ENCODE peak calls at places on chromosomes 4 and X, in five cellular contexts. Q is endothelial cell of umbilical vein, N is mammary epithelial cell, Y is cardiac muscle cell, J is osteoblast. E is an unnamed sample.

GRCh38 chrX:40111868-40112267 is 14.1 kb upstream of the BCOR start:
- DNase-seq in Q (no peak), N (no peak), Y (no peak), J (peak; percentile 70), E (no peak)

GRCh38 chr4:113645771-113646455 is 115.6 kb downstream of the CAMK2D start:
- DNase-seq in Q (peak; percentile 89), N (peak; percentile 68), Y (peak; percentile 68), J (no peak), E (peak; percentile 92)

GRCh38 chr4:48575964-48576363 is 85.9 kb downstream of the ZAR1 start:
- DNase-seq in Q (no peak), N (no peak), Y (peak; percentile 20), J (no peak), E (no peak)

GRCh38 chrX:101460669-101461068 is 24.6 kb upstream of the ARMCX4 start:
- DNase-seq in Q (no peak), N (no peak), Y (no peak), J (no peak), E (no peak)

GRCh38 chrX:86322913-86323312 is 174.7 kb downstream of the DACH2 start:
- DNase-seq in Q (no peak), N (no peak), Y (no peak), J (no peak), E (no peak)

GRCh38 chr4:83329521-83330105 is 5.0 kb downstream of the HPSE start:
- DNase-seq in Q (peak; percentile 63), N (no peak), Y (peak; percentile 76), J (no peak), E (no peak)

GRCh38 chr4:176193898-176194297 is 1.5 kb downstream of the SPATA4 start:
- DNase-seq in Q (peak; percentile 43), N (peak; percentile 95), Y (peak; percentile 21), J (peak; percentile 87), E (peak; percentile 24)

GRCh38 chr4:5955201-5955821 is 62.4 kb upstream of the CRMP1 start:
- DNase-seq in Q (peak; percentile 16), N (no peak), Y (no peak), J (no peak), E (no peak)

GRCh38 chr4:25178838-25179261 is 18.6 kb upstream of the SEPSECS start:
- DNase-seq in Q (no peak), N (no peak), Y (no peak), J (no peak), E (no peak)

DNA sequence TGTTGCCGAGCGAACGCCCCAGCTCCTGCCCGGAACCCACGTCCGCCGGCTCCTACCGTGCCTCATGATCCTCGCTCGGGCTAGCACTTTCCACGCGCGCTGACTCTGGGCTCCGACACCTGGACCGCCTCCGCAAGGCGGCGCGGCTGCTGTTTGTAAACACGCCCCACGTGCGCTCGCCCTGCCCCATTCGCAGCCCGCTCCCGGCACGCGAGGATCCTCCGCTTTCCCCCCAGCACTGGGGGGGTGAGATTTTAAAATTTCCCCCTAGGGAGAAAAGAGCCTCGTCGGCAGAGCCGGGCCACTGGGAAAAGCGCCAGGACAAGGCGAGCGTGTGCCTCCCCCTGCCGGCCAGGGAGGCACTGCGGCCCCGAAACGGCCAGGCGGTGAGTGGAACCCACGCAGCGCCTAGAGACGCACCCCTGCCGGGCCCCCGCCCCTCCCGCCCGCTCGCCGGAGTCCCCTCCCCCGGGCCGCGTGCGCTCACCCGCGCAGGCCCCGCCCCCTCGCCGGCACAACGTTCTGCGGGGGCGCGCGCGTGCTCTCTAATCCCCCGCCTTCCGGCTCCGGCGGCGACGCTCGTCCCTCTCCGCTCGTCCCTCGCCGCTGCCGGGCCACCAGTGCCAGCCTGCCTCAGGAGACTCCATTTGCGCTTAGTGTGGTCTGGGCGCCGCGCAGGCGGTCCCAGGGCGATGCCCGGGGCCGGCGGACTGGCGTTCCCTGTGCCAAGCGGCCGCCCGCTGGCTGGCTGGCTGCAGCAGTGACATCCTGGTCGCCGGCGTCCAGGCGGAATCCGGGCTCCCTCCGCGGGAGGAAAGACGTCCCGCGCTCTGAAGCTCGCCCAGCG is at the start of gene TIGD2:
- DNase-seq in Q (peak; percentile 84), N (peak; percentile 82), Y (peak; percentile 94), J (peak; percentile 98), E (peak; percentile 91)
- H3K27ac ChIP-seq in Q (peak within 1 kb of the TSS; percentile 40), N (peak within 1 kb of the TSS; percentile 77), Y (peak within 1 kb of the TSS; percentile 32), J (peak within 1 kb of the TSS; percentile 52), E (peak within 1 kb of the TSS; percentile 70)

DNA sequence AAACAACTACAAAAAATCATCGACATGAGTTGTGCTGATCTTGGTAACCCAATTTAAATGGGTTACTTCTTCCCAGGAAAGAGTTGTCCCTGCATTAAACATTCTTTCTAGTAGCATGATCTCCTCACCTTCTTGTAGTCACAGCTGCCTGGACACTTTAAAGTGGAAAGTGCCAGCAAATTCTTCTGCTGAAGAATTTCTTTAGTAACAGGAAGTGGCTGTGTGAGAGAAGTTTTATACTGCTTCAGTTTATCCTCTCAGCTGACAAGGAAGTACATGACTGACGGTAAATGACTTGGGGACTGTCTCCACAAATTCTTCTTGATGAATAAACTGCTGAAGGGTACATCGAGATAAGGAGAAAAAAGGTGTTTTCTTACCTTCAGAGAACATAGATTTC is 18.2 kb upstream of the TNIP3 start:
- DNase-seq in Q (peak; percentile 10), N (no peak), Y (peak; percentile 32), J (no peak), E (peak; percentile 45)
- H3K27ac ChIP-seq in Q (no peak overlapping the region), N (no peak overlapping the region), Y (no peak overlapping the region), J (peak overlapping the region; percentile 6), E (peak overlapping the region; percentile 77)

DNA sequence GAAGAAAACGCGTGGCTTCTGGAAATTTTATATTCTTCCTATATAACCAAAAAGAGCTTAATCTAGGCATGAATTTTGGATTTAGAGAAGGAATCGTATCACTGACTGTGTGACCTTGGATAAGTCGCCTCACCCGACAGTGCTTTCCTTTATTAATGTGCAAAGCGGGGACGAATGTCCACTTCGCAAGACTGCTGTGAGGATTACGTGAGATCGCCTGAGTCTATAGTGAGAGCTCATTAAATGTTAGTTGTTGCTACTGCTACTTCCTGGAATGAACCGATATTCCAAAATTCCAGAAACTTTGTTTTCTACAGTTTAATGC is 448 bp upstream of the TBC1D8B start:
- DNase-seq in Q (no peak), N (no peak), Y (no peak), J (no peak), E (no peak)
- H3K27ac ChIP-seq in Q (no peak overlapping the region), N (peak overlapping the region; percentile 40), Y (no peak overlapping the region), J (peak overlapping the region; percentile 86), E (peak overlapping the region; percentile 47)

GRCh38 chrX:115906881-115907280 is 263.7 kb upstream of the AGTR2 start:
- DNase-seq in Q (no peak), N (no peak), Y (no peak), J (no peak), E (peak; percentile 58)

GRCh38 chrX:115902995-115903394 is 267.5 kb upstream of the AGTR2 start:
- DNase-seq in Q (no peak), N (no peak), Y (no peak), J (no peak), E (no peak)

GRCh38 chrX:115909017-115909416 is 261.5 kb upstream of the AGTR2 start:
- DNase-seq in Q (no peak), N (no peak), Y (no peak), J (no peak), E (no peak)

GRCh38 chrX:115901241-115901640 is 269.3 kb upstream of the AGTR2 start:
- DNase-seq in Q (no peak), N (no peak), Y (no peak), J (no peak), E (no peak)

GRCh38 chrX:115906276-115906675 is 264.3 kb upstream of the AGTR2 start:
- DNase-seq in Q (no peak), N (no peak), Y (no peak), J (no peak), E (no peak)
- H3K27ac ChIP-seq in Q (no peak overlapping the region), N (no peak overlapping the region), Y (no peak overlapping the region), J (no peak overlapping the region), E (no peak overlapping the region)

GRCh38 chr4:76209876-76210275 is 3.7 kb downstream of the SCARB2 start:
- DNase-seq in Q (no peak), N (no peak), Y (no peak), J (no peak), E (no peak)

GRCh38 chr4:76203541-76203940 is 10.1 kb downstream of the SCARB2 start:
- DNase-seq in Q (no peak), N (no peak), Y (no peak), J (no peak), E (no peak)

GRCh38 chr4:76208005-76208765 is 5.4 kb downstream of the SCARB2 start:
- DNase-seq in Q (peak; percentile 97), N (peak; percentile 85), Y (peak; percentile 94), J (peak; percentile 88), E (peak; percentile 89)

GRCh38 chr4:76204936-76205335 is 8.7 kb downstream of the SCARB2 start:
- DNase-seq in Q (no peak), N (no peak), Y (no peak), J (no peak), E (no peak)

GRCh38 chr4:76206222-76206942 is 7.2 kb downstream of the SCARB2 start:
- DNase-seq in Q (no peak), N (no peak), Y (no peak), J (peak; percentile 85), E (no peak)
- H3K27ac ChIP-seq in Q (no peak overlapping the region), N (peak overlapping the region; percentile 11), Y (no peak overlapping the region), J (peak overlapping the region; percentile 85), E (peak overlapping the region; percentile 85)

DNA sequence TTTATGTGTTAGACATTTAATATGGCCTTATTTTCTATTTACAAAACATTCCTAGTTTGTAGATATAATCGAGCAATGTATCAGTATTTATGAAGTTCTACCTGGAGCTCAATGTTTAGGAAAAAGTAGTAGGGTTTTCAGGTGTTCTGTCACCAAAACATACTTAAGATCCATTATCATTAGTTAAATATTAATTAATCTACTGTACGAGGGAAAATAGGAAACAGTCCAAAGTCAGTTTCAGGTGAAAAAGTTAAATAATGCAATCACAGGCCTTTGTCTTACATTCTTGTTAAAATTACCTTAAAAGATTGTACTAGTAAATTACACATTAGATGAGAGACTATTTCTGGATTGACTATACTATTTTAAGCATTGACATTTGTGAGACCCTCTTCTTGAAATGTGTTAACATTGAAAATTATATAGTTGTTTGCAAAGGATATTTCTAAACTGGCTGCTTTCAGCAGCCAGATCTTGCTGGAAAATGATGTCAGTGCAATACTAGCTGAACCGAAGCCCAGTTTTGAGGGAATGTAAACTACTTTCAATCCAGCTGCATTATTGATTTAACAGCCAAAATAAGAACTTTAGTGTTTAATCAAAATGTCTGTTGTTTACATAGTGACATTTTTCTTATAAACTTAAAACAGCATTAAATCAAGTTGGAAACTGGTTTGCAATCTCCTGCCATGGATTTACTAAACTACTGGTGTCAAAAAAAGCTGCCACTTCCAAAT is 19.3 kb downstream of the GUCY1B1 start:
- DNase-seq in Q (no peak), N (no peak), Y (peak; percentile 28), J (no peak), E (no peak)
- H3K27ac ChIP-seq in Q (no peak overlapping the region), N (no peak overlapping the region), Y (no peak overlapping the region), J (no peak overlapping the region), E (no peak overlapping the region)

GRCh38 chr4:8385611-8386010 is 54.9 kb downstream of the ACOX3 start:
- DNase-seq in Q (no peak), N (no peak), Y (no peak), J (peak; percentile 81), E (no peak)
- H3K27ac ChIP-seq in Q (no peak overlapping the region), N (no peak overlapping the region), Y (no peak overlapping the region), J (no peak overlapping the region), E (no peak overlapping the region)